ENCODE peak calls at places on chromosomes 7 and 10, in six cellular contexts. W, M, X, U, H and G are unnamed samples.

GRCh38 chr7:111639894-111640293 is 77.6 kb upstream of the IMMP2L start:
- DNase-seq in X (peak; percentile 91), U (no peak), H (no peak), M (no peak), W (no peak), G (no peak)

GRCh38 chr10:18683427-18683826 is 24.2 kb downstream of the ARL5B start:
- DNase-seq in X (peak; percentile 42), H (peak; percentile 34), M (peak; percentile 21), W (no peak), U (no peak), G (peak; percentile 72)

GRCh38 chr10:62237506-62237905 is 31.1 kb downstream of the RTKN2 start:
- DNase-seq in W (no peak), M (no peak), X (no peak), U (no peak), H (no peak), G (no peak)

GRCh38 chr7:141263983-141264382 is 190.1 kb downstream of the TMEM178B start:
- DNase-seq in M (no peak), U (no peak), X (no peak), H (no peak), W (no peak), G (no peak)

GRCh38 chr7:12054830-12055229 is 156.3 kb upstream of the TMEM106B start:
- DNase-seq in X (no peak), H (no peak), W (no peak), U (no peak), M (no peak), G (peak; percentile 48)

GRCh38 chr7:133314084-133314483 is 61.2 kb downstream of the EXOC4 start:
- DNase-seq in X (no peak), U (no peak), W (no peak), M (no peak), H (no peak), G (no peak)

GRCh38 chr7:131424219-131424822 is 96.6 kb downstream of the MKLN1 start:
- DNase-seq in M (peak; percentile 46), W (no peak), U (peak; percentile 28), X (peak; percentile 38), H (peak; percentile 39), G (peak; percentile 43)

GRCh38 chr10:35913628-35914027 is 271.5 kb upstream of the FZD8 start:
- DNase-seq in M (peak; percentile 59), U (no peak), X (no peak), H (no peak), W (no peak), G (peak; percentile 94)

GRCh38 chr7:108455524-108455832 is 758 bp downstream of the NRCAM start:
- DNase-seq in H (no peak), M (no peak), X (no peak), W (no peak), U (peak; percentile 23), G (no peak)

GRCh38 chr10:96719850-96720421 is 378 bp downstream of the PIK3AP1 start:
- DNase-seq in U (peak; percentile 80), H (peak; percentile 65), M (no peak), W (no peak), X (no peak), G (no peak)

GRCh38 chr7:117193564-117193963 is 129.3 kb downstream of the WNT2 start:
- DNase-seq in M (peak; percentile 6), H (no peak), W (no peak), X (no peak), U (no peak), G (no peak)